ENCODE peak calls at places on chromosomes 2 and 18, in eight cellular contexts. One of them, this sample, is unnamed.

GRCh38 chr18:56038258-56039030 is 450.5 kb upstream of the TCF4 start:
- DNase-seq in body of pancreas: no peak
- DNase-seq in epithelial cell of esophagus: no peak
- DNase-seq in GM13976: no peak
- DNase-seq in fibroblast of pulmonary artery: no peak
- DNase-seq in HFFc6: no peak
- DNase-seq in suprapubic skin: no peak
- DNase-seq in H9: no peak
- DNase-seq in this sample: no peak

GRCh38 chr2:18991177-18992168 is 366.9 kb downstream of the OSR1 start:
- DNase-seq in GM13976: no peak
- DNase-seq in HFFc6: peak
- DNase-seq in fibroblast of pulmonary artery: peak
- DNase-seq in epithelial cell of esophagus: peak
- DNase-seq in body of pancreas: peak
- DNase-seq in suprapubic skin: peak
- DNase-seq in H9: no peak
- DNase-seq in this sample: peak

GRCh38 chr2:228056293-228056692 is 125.2 kb downstream of the SPHKAP start:
- DNase-seq in GM13976: no peak
- DNase-seq in H9: no peak
- DNase-seq in epithelial cell of esophagus: no peak
- DNase-seq in body of pancreas: no peak
- DNase-seq in HFFc6: no peak
- DNase-seq in fibroblast of pulmonary artery: no peak
- DNase-seq in suprapubic skin: no peak
- DNase-seq in this sample: no peak

GRCh38 chr2:53268086-53268485 is 499.5 kb upstream of the CHAC2 start:
- DNase-seq in H9: no peak
- DNase-seq in GM13976: no peak
- DNase-seq in HFFc6: no peak
- DNase-seq in body of pancreas: no peak
- DNase-seq in suprapubic skin: no peak
- DNase-seq in epithelial cell of esophagus: no peak
- DNase-seq in fibroblast of pulmonary artery: no peak
- DNase-seq in this sample: no peak

GRCh38 chr2:174335605-174336402 is 1.1 kb downstream of the SP9 start:
- DNase-seq in epithelial cell of esophagus: no peak
- DNase-seq in suprapubic skin: no peak
- DNase-seq in H9: peak
- DNase-seq in body of pancreas: no peak
- DNase-seq in fibroblast of pulmonary artery: no peak
- DNase-seq in GM13976: peak
- DNase-seq in HFFc6: no peak
- DNase-seq in this sample: no peak

GRCh38 chr2:9984217-9984739 is 32.8 kb downstream of the GRHL1 start:
- DNase-seq in GM13976: peak
- DNase-seq in epithelial cell of esophagus: peak
- DNase-seq in H9: no peak
- DNase-seq in body of pancreas: no peak
- DNase-seq in HFFc6: peak
- DNase-seq in suprapubic skin: no peak
- DNase-seq in fibroblast of pulmonary artery: peak
- DNase-seq in this sample: no peak

GRCh38 chr2:207256026-207256425 is 90.3 kb upstream of the KLF7 start:
- DNase-seq in GM13976: no peak
- DNase-seq in fibroblast of pulmonary artery: no peak
- DNase-seq in HFFc6: no peak
- DNase-seq in epithelial cell of esophagus: no peak
- DNase-seq in H9: no peak
- DNase-seq in body of pancreas: no peak
- DNase-seq in suprapubic skin: no peak
- DNase-seq in this sample: no peak

GRCh38 chr2:95344208-95344570 is 47.0 kb downstream of the KCNIP3 start:
- DNase-seq in GM13976: no peak
- DNase-seq in H9: no peak
- DNase-seq in HFFc6: no peak
- DNase-seq in suprapubic skin: peak
- DNase-seq in body of pancreas: no peak
- DNase-seq in fibroblast of pulmonary artery: no peak
- DNase-seq in epithelial cell of esophagus: no peak
- DNase-seq in this sample: no peak

GRCh38 chr2:105744091-105744908 is 412 bp upstream of the NCK2 start:
- DNase-seq in fibroblast of pulmonary artery: peak
- DNase-seq in GM13976: peak
- DNase-seq in HFFc6: no peak
- DNase-seq in H9: no peak
- DNase-seq in body of pancreas: peak
- DNase-seq in epithelial cell of esophagus: peak
- DNase-seq in suprapubic skin: peak
- DNase-seq in this sample: no peak

GRCh38 chr2:176092270-176093144 is at the start of gene HOXD13:
- DNase-seq in epithelial cell of esophagus: no peak
- DNase-seq in fibroblast of pulmonary artery: no peak
- DNase-seq in body of pancreas: no peak
- DNase-seq in GM13976: no peak
- DNase-seq in H9: peak
- DNase-seq in suprapubic skin: no peak
- DNase-seq in HFFc6: no peak
- DNase-seq in this sample: no peak

GRCh38 chr2:68827681-68828080 is 43.5 kb downstream of the BMP10 start:
- DNase-seq in body of pancreas: no peak
- DNase-seq in GM13976: no peak
- DNase-seq in H9: no peak
- DNase-seq in fibroblast of pulmonary artery: peak
- DNase-seq in epithelial cell of esophagus: no peak
- DNase-seq in suprapubic skin: no peak
- DNase-seq in HFFc6: no peak
- DNase-seq in this sample: no peak

GRCh38 chr2:232229296-232229916 is 149.1 kb upstream of the ALPP start:
- DNase-seq in H9: no peak
- DNase-seq in epithelial cell of esophagus: peak
- DNase-seq in HFFc6: no peak
- DNase-seq in body of pancreas: no peak
- DNase-seq in fibroblast of pulmonary artery: peak
- DNase-seq in GM13976: peak
- DNase-seq in suprapubic skin: no peak
- DNase-seq in this sample: no peak

GRCh38 chr2:229340086-229340760 is 69.1 kb upstream of the PID1 start:
- DNase-seq in GM13976: no peak
- DNase-seq in HFFc6: peak
- DNase-seq in epithelial cell of esophagus: no peak
- DNase-seq in fibroblast of pulmonary artery: no peak
- DNase-seq in H9: no peak
- DNase-seq in body of pancreas: no peak
- DNase-seq in suprapubic skin: no peak
- DNase-seq in this sample: no peak

GRCh38 chr2:197461073-197461472 is 7.7 kb downstream of the COQ10B start:
- DNase-seq in GM13976: no peak
- DNase-seq in suprapubic skin: no peak
- DNase-seq in epithelial cell of esophagus: peak
- DNase-seq in HFFc6: no peak
- DNase-seq in body of pancreas: no peak
- DNase-seq in H9: no peak
- DNase-seq in fibroblast of pulmonary artery: no peak
- DNase-seq in this sample: no peak

GRCh38 chr2:138522556-138522955 is 21.0 kb downstream of the SPOPL start:
- DNase-seq in HFFc6: no peak
- DNase-seq in fibroblast of pulmonary artery: no peak
- DNase-seq in epithelial cell of esophagus: no peak
- DNase-seq in H9: no peak
- DNase-seq in body of pancreas: no peak
- DNase-seq in suprapubic skin: no peak
- DNase-seq in GM13976: peak
- DNase-seq in this sample: no peak

GRCh38 chr2:48009256-48009655 is 103.0 kb upstream of the FBXO11 start:
- DNase-seq in H9: no peak
- DNase-seq in fibroblast of pulmonary artery: no peak
- DNase-seq in suprapubic skin: no peak
- DNase-seq in HFFc6: no peak
- DNase-seq in body of pancreas: no peak
- DNase-seq in epithelial cell of esophagus: no peak
- DNase-seq in GM13976: no peak
- DNase-seq in this sample: no peak

GRCh38 chr2:46847185-46847710 is 68.4 kb downstream of the MCFD2 start:
- DNase-seq in suprapubic skin: peak
- DNase-seq in fibroblast of pulmonary artery: peak
- DNase-seq in epithelial cell of esophagus: peak
- DNase-seq in H9: no peak
- DNase-seq in body of pancreas: peak
- DNase-seq in HFFc6: peak
- DNase-seq in GM13976: no peak
- DNase-seq in this sample: peak

GRCh38 chr2:57701391-57701791 is 345.2 kb upstream of the VRK2 start:
- DNase-seq in suprapubic skin: no peak
- DNase-seq in GM13976: no peak
- DNase-seq in HFFc6: peak
- DNase-seq in epithelial cell of esophagus: no peak
- DNase-seq in H9: no peak
- DNase-seq in fibroblast of pulmonary artery: peak
- DNase-seq in body of pancreas: no peak
- DNase-seq in this sample: no peak

GRCh38 chr2:134301099-134301970 is 47.5 kb downstream of the MGAT5 start:
- DNase-seq in body of pancreas: no peak
- DNase-seq in GM13976: no peak
- DNase-seq in H9: no peak
- DNase-seq in fibroblast of pulmonary artery: peak
- DNase-seq in HFFc6: peak
- DNase-seq in suprapubic skin: no peak
- DNase-seq in epithelial cell of esophagus: peak
- DNase-seq in this sample: no peak

GRCh38 chr2:140759431-140760156 is 1371.2 kb downstream of the LRP1B start:
- DNase-seq in HFFc6: no peak
- DNase-seq in GM13976: no peak
- DNase-seq in epithelial cell of esophagus: no peak
- DNase-seq in suprapubic skin: no peak
- DNase-seq in H9: no peak
- DNase-seq in body of pancreas: no peak
- DNase-seq in fibroblast of pulmonary artery: no peak
- DNase-seq in this sample: no peak

DNA sequence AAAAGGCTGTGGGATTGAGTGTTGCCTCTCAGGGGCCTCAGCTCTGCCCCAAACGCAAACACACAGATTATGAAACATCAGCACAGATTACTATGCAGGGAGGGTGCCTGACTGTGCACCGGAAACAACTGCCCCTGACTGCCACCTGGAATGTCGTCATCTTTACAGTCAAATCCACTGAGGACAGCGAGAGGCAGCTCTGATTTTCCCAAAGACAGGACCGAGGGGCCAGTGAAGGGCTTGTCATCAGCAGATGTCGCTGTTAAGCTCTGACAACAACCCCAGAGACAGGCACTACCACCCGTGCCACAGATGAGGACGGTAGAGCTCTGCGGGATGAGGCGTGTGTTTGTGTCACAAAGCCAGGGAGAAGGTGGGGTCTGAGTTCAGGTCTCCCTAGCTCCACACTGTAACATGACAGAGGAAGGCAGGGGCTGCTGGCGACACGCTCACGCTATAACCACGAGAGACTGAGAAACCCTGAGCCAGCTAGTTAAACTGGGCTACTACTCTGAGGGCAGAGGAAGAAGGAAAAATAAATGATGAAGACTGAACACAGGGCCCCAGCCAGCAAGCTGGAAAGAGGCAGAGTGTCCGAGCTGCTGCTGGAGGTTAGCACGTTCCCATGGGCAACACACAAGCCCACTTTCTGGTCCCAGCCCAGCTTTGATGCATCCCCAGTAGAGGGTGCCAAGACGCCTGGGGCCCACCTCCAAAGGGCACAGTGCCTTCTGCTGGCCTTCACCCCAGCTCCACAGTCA is 47.0 kb downstream of the PARD6G start:
- DNase-seq in body of pancreas: no peak
- DNase-seq in suprapubic skin: no peak
- DNase-seq in fibroblast of pulmonary artery: no peak
- DNase-seq in H9: peak
- DNase-seq in GM13976: no peak
- DNase-seq in epithelial cell of esophagus: no peak
- DNase-seq in HFFc6: no peak
- DNase-seq in this sample: no peak
- TF ChIP-seq CTCF in body of pancreas: no peak
- TF ChIP-seq CTCF in suprapubic skin: no peak
- TF ChIP-seq CTCF in fibroblast of pulmonary artery: peak
- TF ChIP-seq CTCF in H9: peak
- TF ChIP-seq CTCF in GM13976: no peak
- TF ChIP-seq CTCF in epithelial cell of esophagus: peak
- TF ChIP-seq CTCF in HFFc6: no peak
- TF ChIP-seq CTCF in this sample: peak

GRCh38 chr2:88831792-88832248 is 140.3 kb downstream of the RPIA start:
- DNase-seq in suprapubic skin: no peak
- DNase-seq in HFFc6: no peak
- DNase-seq in epithelial cell of esophagus: peak
- DNase-seq in H9: no peak
- DNase-seq in GM13976: peak
- DNase-seq in body of pancreas: peak
- DNase-seq in fibroblast of pulmonary artery: peak
- DNase-seq in this sample: no peak
- TF ChIP-seq CTCF in suprapubic skin: no peak
- TF ChIP-seq CTCF in HFFc6: peak
- TF ChIP-seq CTCF in epithelial cell of esophagus: peak
- TF ChIP-seq CTCF in H9: peak
- TF ChIP-seq CTCF in GM13976: peak
- TF ChIP-seq CTCF in body of pancreas: peak
- TF ChIP-seq CTCF in fibroblast of pulmonary artery: peak
- TF ChIP-seq CTCF in this sample: peak

DNA sequence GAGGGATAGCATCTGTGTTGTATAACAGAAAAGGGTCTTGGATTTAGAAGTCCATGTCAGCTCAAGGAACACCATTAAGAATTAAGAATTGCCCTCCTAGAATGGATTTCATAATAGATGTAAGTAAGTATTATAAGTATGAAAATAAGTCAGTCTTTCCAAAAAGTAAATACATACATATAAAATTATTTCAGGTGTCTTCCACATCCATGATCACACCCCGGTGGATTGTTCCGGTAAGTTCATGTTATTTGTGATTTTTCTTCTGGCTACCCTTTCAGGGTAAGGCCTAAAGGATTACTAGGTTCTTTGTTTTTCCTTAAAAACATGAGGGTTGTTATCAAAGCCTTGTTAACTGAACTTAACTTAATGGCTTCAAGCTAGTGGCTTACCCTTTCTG is 55.9 kb downstream of the TMEM185B start:
- DNase-seq in suprapubic skin: no peak
- DNase-seq in fibroblast of pulmonary artery: no peak
- DNase-seq in epithelial cell of esophagus: no peak
- DNase-seq in H9: no peak
- DNase-seq in body of pancreas: no peak
- DNase-seq in HFFc6: no peak
- DNase-seq in GM13976: no peak
- DNase-seq in this sample: no peak
- TF ChIP-seq CTCF in suprapubic skin: no peak
- TF ChIP-seq CTCF in fibroblast of pulmonary artery: no peak
- TF ChIP-seq CTCF in epithelial cell of esophagus: no peak
- TF ChIP-seq CTCF in H9: peak
- TF ChIP-seq CTCF in body of pancreas: no peak
- TF ChIP-seq CTCF in HFFc6: peak
- TF ChIP-seq CTCF in GM13976: no peak
- TF ChIP-seq CTCF in this sample: no peak

GRCh38 chr2:15269043-15269442 is 292.1 kb downstream of the NBAS start:
- DNase-seq in body of pancreas: no peak
- DNase-seq in HFFc6: no peak
- DNase-seq in H9: no peak
- DNase-seq in epithelial cell of esophagus: no peak
- DNase-seq in fibroblast of pulmonary artery: no peak
- DNase-seq in suprapubic skin: no peak
- DNase-seq in GM13976: no peak
- DNase-seq in this sample: no peak
- TF ChIP-seq CTCF in body of pancreas: no peak
- TF ChIP-seq CTCF in HFFc6: no peak
- TF ChIP-seq CTCF in H9: no peak
- TF ChIP-seq CTCF in epithelial cell of esophagus: no peak
- TF ChIP-seq CTCF in fibroblast of pulmonary artery: no peak
- TF ChIP-seq CTCF in suprapubic skin: no peak
- TF ChIP-seq CTCF in GM13976: no peak
- TF ChIP-seq CTCF in this sample: no peak

This sample was measured in LNCaP clone FGC.